ENCODE peak calls at places on chromosomes 2 and 18, in five cellular contexts. X is body of pancreas, I is endothelial cell of umbilical vein, W is gastrocnemius medialis, P is stomach. C is an unnamed sample.
A peak's percentile ranks its signal among the peaks of the same experiment; 100 is the strongest.

GRCh38 chr2:120434487-120434886 is 88.6 kb downstream of the INHBB start:
- DNase-seq in X (no peak), I (no peak), W (no peak), P (no peak), C (no peak)

GRCh38 chr2:129922571-129923264 is 56.7 kb upstream of the RAB6C start:
- DNase-seq in X (peak; percentile 46), I (no peak), W (no peak), P (no peak), C (no peak)

GRCh38 chr2:9108210-9108967 is 98.2 kb upstream of the ASAP2 start:
- DNase-seq in X (no peak), I (no peak), W (no peak), P (no peak), C (no peak)

GRCh38 chr2:218368621-218369153 is 12.0 kb downstream of the CATIP start:
- DNase-seq in X (no peak), I (no peak), W (no peak), P (no peak), C (no peak)

GRCh38 chr2:132384491-132385186 is 32.0 kb upstream of the GPR39 start:
- DNase-seq in X (no peak), I (no peak), W (no peak), P (no peak), C (no peak)

GRCh38 chr2:3159801-3160545 is 217.6 kb downstream of the EIPR1 start:
- DNase-seq in X (no peak), I (no peak), W (no peak), P (no peak), C (no peak)

GRCh38 chr2:66469219-66469902 is 34.4 kb downstream of the MEIS1 start:
- DNase-seq in X (peak; percentile 35), I (no peak), W (no peak), P (no peak), C (no peak)

GRCh38 chr2:120239488-120240287 is 13.0 kb upstream of the RALB start:
- DNase-seq in X (peak; percentile 68), I (peak; percentile 99), W (no peak), P (no peak), C (no peak)

GRCh38 chr2:3223080-3223923 is 154.3 kb downstream of the EIPR1 start:
- DNase-seq in X (no peak), I (peak; percentile 23), W (no peak), P (no peak), C (no peak)

GRCh38 chr2:74625658-74626425 is 22.3 kb downstream of the M1AP start:
- DNase-seq in X (no peak), I (no peak), W (no peak), P (no peak), C (peak; percentile 17)

GRCh38 chr2:113200236-113200635 is 26.5 kb downstream of the PSD4 start:
- DNase-seq in X (no peak), I (no peak), W (no peak), P (no peak), C (peak; percentile 19)

GRCh38 chr2:182716665-182716990 is 571 bp downstream of the DNAJC10 start:
- DNase-seq in X (peak; percentile 53), I (no peak), W (no peak), P (peak; percentile 48), C (no peak)

GRCh38 chr2:4618141-4618540 is 914.8 kb downstream of the DCDC2C start:
- DNase-seq in X (no peak), I (no peak), W (no peak), P (no peak), C (no peak)

GRCh38 chr2:109057686-109058085 is 68.7 kb upstream of the EDAR start:
- DNase-seq in X (no peak), I (no peak), W (no peak), P (no peak), C (no peak)

GRCh38 chr2:241109210-241110088 is 7.4 kb upstream of the MTERF4 start:
- DNase-seq in X (no peak), I (no peak), W (no peak), P (no peak), C (no peak)

GRCh38 chr2:157596992-157597681 is 31.5 kb downstream of the ACVR1C start:
- DNase-seq in X (peak; percentile 64), I (peak; percentile 4), W (no peak), P (peak; percentile 43), C (peak; percentile 4)

GRCh38 chr18:32618501-32618985 is 147.9 kb upstream of the GAREM1 start:
- DNase-seq in X (no peak), I (no peak), W (no peak), P (no peak), C (no peak)

GRCh38 chr18:79961527-79962291 is 2.7 kb upstream of the HSBP1L1 start:
- DNase-seq in X (no peak), I (no peak), W (no peak), P (no peak), C (peak; percentile 84)

DNA sequence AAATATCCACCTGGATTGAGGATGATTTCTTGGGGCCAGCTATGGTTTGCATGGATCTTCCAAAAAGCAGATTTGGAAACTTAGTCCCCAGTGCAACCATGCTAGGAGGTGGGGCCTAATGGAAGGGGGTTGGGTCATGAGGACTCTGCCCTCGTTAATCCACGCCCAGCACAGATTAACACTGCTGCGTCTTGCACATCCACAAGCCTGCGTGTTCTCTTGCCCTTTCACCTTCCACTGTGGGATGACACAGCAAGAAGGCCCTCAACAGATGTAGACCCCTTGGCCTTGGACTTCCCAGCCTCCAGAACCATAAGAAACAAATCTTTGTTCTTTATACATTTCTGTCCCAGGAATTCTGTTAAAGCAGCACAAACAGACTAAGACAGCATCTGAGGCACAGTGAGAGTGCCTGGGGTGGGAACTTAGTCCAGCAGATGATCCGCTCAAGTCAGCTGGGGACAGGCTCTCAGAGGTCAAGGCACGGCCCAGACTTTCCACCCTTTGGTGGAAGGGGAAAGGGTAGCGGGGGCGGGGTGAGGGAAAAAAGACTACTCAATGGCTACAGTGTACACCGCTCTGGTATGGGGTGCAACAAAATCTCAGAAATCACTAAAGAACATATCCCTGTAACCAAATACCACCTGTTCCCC is 2.4 kb downstream of the RAB17 start:
- DNase-seq in X (peak; percentile 20), I (no peak), W (no peak), P (no peak), C (no peak)
- TF ChIP-seq POLR2A in X (no peak), I (no peak), W (no peak), P (no peak), C (no peak)

DNA sequence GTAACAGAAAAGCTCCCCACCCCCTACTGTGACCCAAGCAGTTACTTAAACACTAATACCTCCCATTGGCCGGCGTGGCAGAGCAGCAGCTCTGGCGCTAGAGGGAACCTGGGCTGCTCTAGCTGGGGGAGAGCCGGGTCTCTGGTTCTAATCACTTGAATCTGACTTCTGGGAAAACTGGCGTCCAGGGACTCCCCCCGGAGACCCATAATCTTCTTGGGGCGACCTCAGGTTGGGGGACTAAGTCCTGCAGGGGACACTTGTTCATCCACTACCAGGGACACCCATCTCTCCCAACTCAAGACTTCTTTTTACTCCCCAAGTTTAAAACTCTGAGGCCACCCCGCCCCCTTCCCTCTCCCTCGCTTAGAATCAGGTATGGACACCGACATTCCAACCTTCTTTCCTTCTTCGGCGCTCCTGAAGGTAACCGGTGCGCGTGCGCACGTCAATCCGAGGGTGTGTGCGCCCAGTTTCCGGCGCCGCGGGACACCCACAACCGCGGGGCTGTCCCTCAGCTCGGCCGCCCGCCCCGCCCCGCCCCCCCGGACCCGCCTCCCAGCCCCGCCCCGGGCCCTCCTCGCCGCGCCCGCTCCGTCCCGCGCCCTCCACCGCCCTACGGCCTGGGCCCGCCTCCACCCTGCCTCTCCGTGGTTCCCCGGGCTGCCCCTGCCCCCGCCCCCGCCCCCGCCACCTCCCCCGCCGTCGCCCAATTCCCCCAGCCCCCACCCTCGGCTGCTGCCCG is at the start of gene ERICH2:
- DNase-seq in X (peak; percentile 90), I (peak; percentile 11), W (peak; percentile 50), P (peak; percentile 86), C (peak; percentile 83)
- TF ChIP-seq POLR2A in X (peak; percentile 71), I (no peak), W (peak; percentile 28), P (no peak), C (peak; percentile 54)

GRCh38 chr2:219658861-219659260 is 31.4 kb downstream of the SLC4A3 start:
- DNase-seq in X (no peak), I (no peak), W (no peak), P (no peak), C (no peak)
- TF ChIP-seq POLR2A in X (no peak), I (no peak), W (no peak), P (no peak), C (no peak)

GRCh38 chr2:236042087-236042486 is 126.1 kb downstream of the GBX2 start:
- DNase-seq in X (no peak), I (no peak), W (no peak), P (no peak), C (no peak)
- TF ChIP-seq POLR2A in X (no peak), I (no peak), W (no peak), P (no peak), C (no peak)

GRCh38 chr2:106275971-106276370 is 81.9 kb upstream of the UXS1 start:
- DNase-seq in X (no peak), I (no peak), W (no peak), P (no peak), C (no peak)

GRCh38 chr2:106269591-106270291 is 75.6 kb upstream of the UXS1 start:
- DNase-seq in X (peak; percentile 96), I (no peak), W (peak; percentile 41), P (peak; percentile 92), C (peak; percentile 39)

GRCh38 chr2:106267997-106268396 is 73.9 kb upstream of the UXS1 start:
- DNase-seq in X (no peak), I (no peak), W (no peak), P (no peak), C (no peak)

GRCh38 chr2:106270471-106270891 is 76.4 kb upstream of the UXS1 start:
- DNase-seq in X (no peak), I (no peak), W (no peak), P (no peak), C (no peak)

GRCh38 chr2:106272202-106272807 is 78.2 kb upstream of the UXS1 start:
- DNase-seq in X (no peak), I (no peak), W (no peak), P (no peak), C (no peak)
- TF ChIP-seq POLR2A in X (no peak), I (no peak), W (no peak), P (no peak), C (no peak)

GRCh38 chr2:68388772-68389171 is 23.7 kb downstream of the PLEK start:
- DNase-seq in X (no peak), I (no peak), W (no peak), P (no peak), C (no peak)
- TF ChIP-seq POLR2A in X (no peak), I (no peak), W (no peak), P (no peak), C (no peak)

GRCh38 chr2:85066874-85067351 is 66.3 kb upstream of the TCF7L1 start:
- DNase-seq in X (peak; percentile 83), I (peak; percentile 83), W (peak; percentile 33), P (peak; percentile 67), C (peak; percentile 76)
- TF ChIP-seq POLR2A in X (no peak), I (no peak), W (no peak), P (no peak), C (no peak)

GRCh38 chr2:61853848-61854434 is at the start of gene FAM161A:
- DNase-seq in X (peak; percentile 92), I (peak; percentile 91), W (peak; percentile 70), P (peak; percentile 90), C (peak; percentile 84)
- TF ChIP-seq POLR2A in X (peak; percentile 52), I (no peak), W (peak; percentile 30), P (no peak), C (no peak)

C was measured in erythroblast.